ENCODE peak calls at places on chromosome 10, in ten cellular contexts. S is GM23248, Z is mesenchymal stem cell, D is kidney tubule cell, F is pons, E is AG09309, G is RCC 7860, T is aorta, M is NCI-H69, R is T-helper 17 cell. N is an unnamed sample.

GRCh38 chr10:131961047-131961776 is 20.5 kb downstream of the BNIP3 start:
- DNase-seq in S (no peak), Z (no peak), D (no peak), F (no peak), E (no peak), G (no peak), T (no peak), M (peak; percentile 19), R (no peak), N (no peak)

GRCh38 chr10:132570771-132571564 is 33.4 kb downstream of the INPP5A start:
- DNase-seq in S (no peak), Z (no peak), D (no peak), F (peak; percentile 26), E (no peak), G (no peak), T (peak; percentile 61), M (peak; percentile 10), R (no peak), N (no peak)

GRCh38 chr10:114477285-114477684 is 73.0 kb upstream of the AFAP1L2 start:
- DNase-seq in S (peak; percentile 7), Z (no peak), D (no peak), F (no peak), E (no peak), G (no peak), T (no peak), M (no peak), R (no peak), N (no peak)

GRCh38 chr10:102644066-102644645 is at the start of gene TRIM8:
- DNase-seq in S (peak; percentile 76), Z (peak; percentile 46), D (peak; percentile 60), F (no peak), E (no peak), G (peak; percentile 35), T (no peak), M (peak; percentile 77), R (peak; percentile 50), N (peak; percentile 84)

GRCh38 chr10:1652151-1652550 is 85.2 kb downstream of the ADARB2 start:
- DNase-seq in S (no peak), Z (no peak), D (no peak), F (no peak), E (no peak), G (no peak), T (no peak), M (no peak), R (no peak), N (no peak)

GRCh38 chr10:93357680-93358079 is 124.5 kb downstream of the MYOF start:
- DNase-seq in S (peak; percentile 62), Z (peak; percentile 55), D (peak; percentile 32), F (peak; percentile 36), E (no peak), G (no peak), T (no peak), M (peak; percentile 63), R (no peak), N (no peak)

GRCh38 chr10:96614515-96614914 is 27.7 kb upstream of the TM9SF3 start:
- DNase-seq in S (peak; percentile 91), Z (peak; percentile 61), D (peak; percentile 96), F (no peak), E (peak; percentile 86), G (peak; percentile 95), T (no peak), M (peak; percentile 95), R (no peak), N (no peak)

GRCh38 chr10:123906884-123907652 is 15.5 kb upstream of the CPXM2 start:
- DNase-seq in S (no peak), Z (no peak), D (no peak), F (no peak), E (no peak), G (no peak), T (no peak), M (no peak), R (no peak), N (no peak)

GRCh38 chr10:109784236-109784635 is 139.1 kb downstream of the XPNPEP1 start:
- DNase-seq in S (peak; percentile 50), Z (no peak), D (peak; percentile 10), F (no peak), E (no peak), G (no peak), T (no peak), M (no peak), R (no peak), N (no peak)

GRCh38 chr10:47060993-47061500 is 149.8 kb downstream of the PTPN20 start:
- DNase-seq in S (no peak), Z (no peak), D (no peak), F (no peak), E (no peak), G (no peak), T (no peak), M (no peak), R (no peak), N (no peak)

GRCh38 chr10:51729822-51730530 is 30.6 kb upstream of the CSTF2T start:
- DNase-seq in S (no peak), Z (no peak), D (no peak), F (no peak), E (no peak), G (no peak), T (no peak), M (peak; percentile 86), R (no peak), N (no peak)

GRCh38 chr10:101231912-101232689 is 2.8 kb upstream of the LBX1 start:
- DNase-seq in S (no peak), Z (no peak), D (no peak), F (no peak), E (no peak), G (no peak), T (no peak), M (no peak), R (no peak), N (no peak)

GRCh38 chr10:22606164-22606614 is 108.2 kb downstream of the PIP4K2A start:
- DNase-seq in S (peak; percentile 51), Z (peak; percentile 89), D (peak; percentile 83), F (no peak), E (no peak), G (peak; percentile 99), T (peak; percentile 69), M (no peak), R (no peak), N (no peak)

GRCh38 chr10:1420663-1421362 is 316.5 kb downstream of the ADARB2 start:
- DNase-seq in S (peak; percentile 22), Z (peak; percentile 10), D (peak; percentile 72), F (peak; percentile 70), E (no peak), G (peak; percentile 14), T (no peak), M (peak; percentile 25), R (peak; percentile 26), N (no peak)

GRCh38 chr10:50456711-50457110 is 167.0 kb downstream of the SGMS1 start:
- DNase-seq in S (no peak), Z (no peak), D (no peak), F (no peak), E (no peak), G (no peak), T (no peak), M (no peak), R (no peak), N (no peak)

GRCh38 chr10:120369831-120370230 is 87.2 kb upstream of the PLPP4 start:
- DNase-seq in S (peak; percentile 27), Z (no peak), D (peak; percentile 59), F (no peak), E (no peak), G (peak; percentile 28), T (no peak), M (peak; percentile 42), R (no peak), N (no peak)

GRCh38 chr10:100882251-100882643 is 30.5 kb upstream of the SLF2 start:
- DNase-seq in S (no peak), Z (no peak), D (no peak), F (no peak), E (no peak), G (no peak), T (no peak), M (no peak), R (no peak), N (no peak)

GRCh38 chr10:69941730-69942129 is 110.9 kb upstream of the MACROH2A2 start:
- DNase-seq in S (no peak), Z (no peak), D (no peak), F (no peak), E (no peak), G (no peak), T (no peak), M (no peak), R (no peak), N (no peak)

GRCh38 chr10:50438049-50438936 is 185.5 kb downstream of the SGMS1 start:
- DNase-seq in S (no peak), Z (no peak), D (no peak), F (no peak), E (no peak), G (no peak), T (no peak), M (no peak), R (no peak), N (no peak)

GRCh38 chr10:34194259-34194658 is 620.8 kb downstream of the PARD3 start:
- DNase-seq in S (peak; percentile 45), Z (peak; percentile 90), D (no peak), F (no peak), E (peak; percentile 44), G (no peak), T (no peak), M (peak; percentile 15), R (no peak), N (no peak)

GRCh38 chr10:107915277-107915634 is 750.8 kb upstream of the SORCS1 start:
- DNase-seq in S (peak; percentile 68), Z (peak; percentile 17), D (peak; percentile 8), F (no peak), E (no peak), G (no peak), T (no peak), M (no peak), R (no peak), N (no peak)

GRCh38 chr10:16494174-16494573 is 27.5 kb downstream of the C1QL3 start:
- DNase-seq in S (no peak), Z (no peak), D (no peak), F (no peak), E (no peak), G (no peak), T (no peak), M (peak; percentile 27), R (no peak), N (no peak)

GRCh38 chr10:124341768-124342135 is 77.0 kb downstream of the OAT start:
- DNase-seq in S (no peak), Z (no peak), D (no peak), F (no peak), E (no peak), G (no peak), T (no peak), M (no peak), R (no peak), N (no peak)

GRCh38 chr10:101892782-101893391 is 49.3 kb upstream of the KCNIP2 start:
- DNase-seq in S (peak; percentile 43), Z (no peak), D (no peak), F (no peak), E (no peak), G (no peak), T (no peak), M (peak; percentile 4), R (no peak), N (no peak)

GRCh38 chr10:7239312-7239985 is 171.4 kb downstream of the SFMBT2 start:
- DNase-seq in S (no peak), Z (no peak), D (no peak), F (no peak), E (no peak), G (no peak), T (no peak), M (no peak), R (no peak), N (no peak)

GRCh38 chr10:69692891-69693290 is 62.8 kb downstream of the FAM241B start:
- DNase-seq in S (no peak), Z (no peak), D (no peak), F (no peak), E (no peak), G (no peak), T (no peak), M (no peak), R (no peak), N (no peak)

GRCh38 chr10:43249151-43249961 is 17.5 kb downstream of the RASGEF1A start:
- DNase-seq in S (no peak), Z (no peak), D (no peak), F (no peak), E (no peak), G (no peak), T (peak; percentile 27), M (no peak), R (no peak), N (peak; percentile 37)

GRCh38 chr10:17006631-17007161 is 122.9 kb downstream of the CUBN start:
- DNase-seq in S (peak; percentile 36), Z (peak; percentile 98), D (peak; percentile 73), F (no peak), E (no peak), G (peak; percentile 59), T (no peak), M (no peak), R (no peak), N (no peak)